ENCODE peak calls at places on chromosomes 16 and 17, in five cellular contexts. A is substantia nigra, H is iPS DF 19.7, F is Calu3, M is AG04449. U is an unnamed sample.

GRCh38 chr17:16962804-16963203 is 9.1 kb downstream of the TNFRSF13B start:
- DNase-seq in A (no peak), F (peak), M (no peak), H (no peak), U (no peak)

GRCh38 chr17:73800893-73801292 is 156.6 kb upstream of the SDK2 start:
- DNase-seq in M (no peak), H (no peak), A (no peak), F (no peak), U (no peak)

GRCh38 chr16:82157836-82158235 is 12.2 kb downstream of the MPHOSPH6 start:
- DNase-seq in H (no peak), A (no peak), F (no peak), M (no peak), U (no peak)

GRCh38 chr16:2250652-2251280 is 621 bp downstream of the ECI1 start:
- DNase-seq in F (no peak), H (no peak), M (no peak), A (no peak), U (no peak)

GRCh38 chr16:85552980-85553435 is 60.1 kb upstream of the GSE1 start:
- DNase-seq in A (no peak), H (no peak), F (no peak), M (no peak), U (no peak)

GRCh38 chr16:8905168-8905762 is 23.1 kb downstream of the LITAFD start:
- DNase-seq in F (peak), A (no peak), M (no peak), H (no peak), U (no peak)

GRCh38 chr17:71461504-71462197 is 659.2 kb upstream of the SOX9 start:
- DNase-seq in A (no peak), H (no peak), M (no peak), F (no peak), U (no peak)

GRCh38 chr17:624341-624860 is 90.2 kb downstream of the VPS53 start:
- DNase-seq in M (no peak), A (no peak), H (no peak), F (no peak), U (no peak)